ENCODE peak calls at places on chromosomes 5 and 9, in seven cellular contexts. A is HFF-Myc, C is lower lobe of right lung, Y is HEK293T, M is psoas muscle, N is foreskin keratinocyte, T is EL. F is an unnamed sample.

GRCh38 chr9:95845751-95846150 is 29.7 kb upstream of the ERCC6L2 start:
- DNase-seq in A (no peak), C (no peak), Y (no peak), M (no peak), N (no peak), T (no peak), F (no peak)

GRCh38 chr9:38064842-38065368 is 4.1 kb downstream of the SHB start:
- DNase-seq in A (no peak), C (no peak), Y (no peak), M (no peak), N (no peak), T (no peak), F (no peak)

GRCh38 chr9:91433180-91433579 is 9.5 kb upstream of the NFIL3 start:
- DNase-seq in A (peak), C (no peak), Y (no peak), M (no peak), N (peak), T (peak), F (peak)

GRCh38 chr9:128626181-128626580 is 30.5 kb downstream of the DYNC2I2 start:
- DNase-seq in A (no peak), C (peak), Y (no peak), M (no peak), N (no peak), T (no peak), F (no peak)

GRCh38 chr9:68827833-68828744 is 123.0 kb downstream of the PIP5K1B start:
- DNase-seq in A (no peak), C (no peak), Y (no peak), M (no peak), N (no peak), T (no peak), F (no peak)

GRCh38 chr5:76256116-76256889 is 146.8 kb upstream of the IQGAP2 start:
- DNase-seq in A (peak), C (no peak), Y (peak), M (no peak), N (peak), T (peak), F (peak)

GRCh38 chr9:134172198-134173126 is 8.1 kb upstream of the RNU6ATAC start:
- DNase-seq in A (no peak), C (no peak), Y (no peak), M (no peak), N (no peak), T (no peak), F (no peak)

GRCh38 chr9:21923694-21924093 is 70.5 kb downstream of the CDKN2A start:
- DNase-seq in A (no peak), C (no peak), Y (no peak), M (no peak), N (no peak), T (no peak), F (no peak)

GRCh38 chr9:2109066-2109650 is 94.0 kb downstream of the SMARCA2 start:
- DNase-seq in A (no peak), C (no peak), Y (no peak), M (no peak), N (no peak), T (peak), F (peak)

GRCh38 chr5:131634666-131634995 is 398 bp downstream of the RAPGEF6 start:
- DNase-seq in A (no peak), C (no peak), Y (peak), M (peak), N (peak), T (peak), F (peak)

GRCh38 chr5:44085083-44085482 is 304.1 kb downstream of the FGF10 start:
- DNase-seq in A (no peak), C (no peak), Y (no peak), M (no peak), N (no peak), T (no peak), F (no peak)

GRCh38 chr9:105963700-105964099 is 269.4 kb downstream of the TMEM38B start:
- DNase-seq in A (no peak), C (no peak), Y (no peak), M (no peak), N (no peak), T (no peak), F (no peak)

GRCh38 chr5:113825143-113825542 is 311.6 kb downstream of the YTHDC2 start:
- DNase-seq in A (no peak), C (no peak), Y (no peak), M (no peak), N (peak), T (no peak), F (no peak)

GRCh38 chr5:14164164-14164720 is 21.1 kb downstream of the TRIO start:
- DNase-seq in A (no peak), C (no peak), Y (no peak), M (no peak), N (no peak), T (no peak), F (no peak)

GRCh38 chr5:112087222-112087621 is 330.2 kb upstream of the NREP start:
- DNase-seq in A (no peak), C (no peak), Y (no peak), M (no peak), N (no peak), T (no peak), F (no peak)

GRCh38 chr9:87494970-87495471 is 2.6 kb upstream of the DAPK1 start:
- DNase-seq in A (no peak), C (no peak), Y (no peak), M (no peak), N (peak), T (peak), F (no peak)

GRCh38 chr9:100602302-100602930 is 24.5 kb downstream of the CAVIN4 start:
- DNase-seq in A (peak), C (no peak), Y (peak), M (no peak), N (peak), T (peak), F (peak)

GRCh38 chr5:44385236-44385940 is 3.8 kb downstream of the FGF10 start:
- DNase-seq in A (no peak), C (no peak), Y (no peak), M (no peak), N (no peak), T (no peak), F (no peak)

GRCh38 chr9:93452710-93453046 is 703 bp downstream of the FAM120AOS start:
- DNase-seq in A (no peak), C (peak), Y (no peak), M (no peak), N (no peak), T (no peak), F (peak)

GRCh38 chr9:131310833-131311554 is 21.5 kb downstream of the PLPP7 start:
- DNase-seq in A (no peak), C (no peak), Y (no peak), M (peak), N (no peak), T (no peak), F (no peak)

GRCh38 chr5:85278193-85278592 is 893.5 kb upstream of the EDIL3 start:
- DNase-seq in A (no peak), C (no peak), Y (no peak), M (no peak), N (peak), T (no peak), F (no peak)

GRCh38 chr9:111805841-111806241 is 11.1 kb upstream of the SHOC1 start:
- DNase-seq in A (peak), C (no peak), Y (no peak), M (no peak), N (peak), T (peak), F (peak)

GRCh38 chr9:21392270-21392669 is 7.1 kb upstream of the IFNA2 start:
- DNase-seq in A (peak), C (no peak), Y (peak), M (no peak), N (peak), T (peak), F (no peak)

GRCh38 chr5:174229640-174230350 is 184.3 kb downstream of the NSG2 start:
- DNase-seq in A (peak), C (no peak), Y (no peak), M (no peak), N (peak), T (peak), F (peak)

GRCh38 chr5:91595436-91595835 is 212.3 kb upstream of the ARRDC3 start:
- DNase-seq in A (no peak), C (no peak), Y (no peak), M (no peak), N (no peak), T (no peak), F (no peak)

GRCh38 chr5:56588636-56589485 is 226.5 kb upstream of the MAP3K1 start:
- DNase-seq in A (no peak), C (peak), Y (no peak), M (peak), N (no peak), T (no peak), F (no peak)

GRCh38 chr9:96854877-96855273 is 561 bp upstream of the ZNF782 start:
- DNase-seq in A (no peak), C (no peak), Y (no peak), M (no peak), N (no peak), T (no peak), F (no peak)

GRCh38 chr9:73116030-73116429 is 35.6 kb upstream of the ANXA1 start:
- DNase-seq in A (no peak), C (no peak), Y (no peak), M (no peak), N (peak), T (peak), F (peak)